ENCODE peak calls at places on chromosomes 11 and 22, in seven cellular contexts. One of them, this sample, is unnamed.
A peak's percentile ranks its signal among the peaks of the same experiment; 100 is the strongest.

GRCh38 chr11:10844816-10845215 is 13.0 kb downstream of the ZBED5 start:
- DNase-seq in tibial artery: no peak
- DNase-seq in neural progenitor cell: no peak
- DNase-seq in MM.1S: no peak
- DNase-seq in body of pancreas: no peak
- DNase-seq in MCF 10A: no peak
- DNase-seq in cardiac fibroblast: no peak
- DNase-seq in this sample: no peak

GRCh38 chr11:23311986-23312940 is 452.0 kb upstream of the CCDC179 start:
- DNase-seq in tibial artery: no peak
- DNase-seq in MM.1S: no peak
- DNase-seq in body of pancreas: no peak
- DNase-seq in neural progenitor cell: peak; percentile 3
- DNase-seq in MCF 10A: no peak
- DNase-seq in cardiac fibroblast: peak; percentile 38
- DNase-seq in this sample: no peak

GRCh38 chr11:112655386-112655785 is 305.8 kb upstream of the NCAM1 start:
- DNase-seq in tibial artery: peak; percentile 80
- DNase-seq in neural progenitor cell: no peak
- DNase-seq in MCF 10A: peak; percentile 30
- DNase-seq in MM.1S: no peak
- DNase-seq in body of pancreas: peak; percentile 61
- DNase-seq in cardiac fibroblast: peak; percentile 65
- DNase-seq in this sample: no peak

GRCh38 chr11:14380125-14380936 is 21.3 kb upstream of the RRAS2 start:
- DNase-seq in tibial artery: no peak
- DNase-seq in cardiac fibroblast: no peak
- DNase-seq in MM.1S: no peak
- DNase-seq in MCF 10A: no peak
- DNase-seq in body of pancreas: no peak
- DNase-seq in neural progenitor cell: no peak
- DNase-seq in this sample: no peak

GRCh38 chr11:66547662-66548009 is 933 bp downstream of the ACTN3 start:
- DNase-seq in body of pancreas: no peak
- DNase-seq in MM.1S: no peak
- DNase-seq in cardiac fibroblast: no peak
- DNase-seq in MCF 10A: no peak
- DNase-seq in neural progenitor cell: peak; percentile 88
- DNase-seq in tibial artery: no peak
- DNase-seq in this sample: peak; percentile 62

GRCh38 chr22:50697667-50698506 is 25.3 kb downstream of the SHANK3 start:
- DNase-seq in tibial artery: no peak
- DNase-seq in MCF 10A: no peak
- DNase-seq in body of pancreas: no peak
- DNase-seq in neural progenitor cell: no peak
- DNase-seq in MM.1S: no peak
- DNase-seq in cardiac fibroblast: no peak
- DNase-seq in this sample: no peak

GRCh38 chr11:11179239-11179638 is 173.8 kb downstream of the CSNK2A3 start:
- DNase-seq in tibial artery: no peak
- DNase-seq in body of pancreas: no peak
- DNase-seq in neural progenitor cell: no peak
- DNase-seq in cardiac fibroblast: peak; percentile 56
- DNase-seq in MCF 10A: peak; percentile 42
- DNase-seq in MM.1S: no peak
- DNase-seq in this sample: no peak

GRCh38 chr22:24159650-24160049 is 21.6 kb upstream of the SUSD2 start:
- DNase-seq in neural progenitor cell: no peak
- DNase-seq in body of pancreas: no peak
- DNase-seq in MCF 10A: no peak
- DNase-seq in MM.1S: no peak
- DNase-seq in tibial artery: no peak
- DNase-seq in cardiac fibroblast: no peak
- DNase-seq in this sample: no peak

GRCh38 chr22:23249506-23250423 is 69.5 kb downstream of the BCR start:
- DNase-seq in cardiac fibroblast: no peak
- DNase-seq in MCF 10A: no peak
- DNase-seq in tibial artery: no peak
- DNase-seq in MM.1S: no peak
- DNase-seq in neural progenitor cell: no peak
- DNase-seq in body of pancreas: no peak
- DNase-seq in this sample: no peak

GRCh38 chr11:41446107-41446506 is 13.3 kb downstream of the LRRC4C start:
- DNase-seq in MCF 10A: no peak
- DNase-seq in tibial artery: no peak
- DNase-seq in cardiac fibroblast: peak; percentile 41
- DNase-seq in neural progenitor cell: no peak
- DNase-seq in body of pancreas: no peak
- DNase-seq in MM.1S: no peak
- DNase-seq in this sample: no peak

GRCh38 chr22:49948958-49949913 is 11.3 kb upstream of the PIM3 start:
- DNase-seq in tibial artery: no peak
- DNase-seq in MM.1S: no peak
- DNase-seq in neural progenitor cell: no peak
- DNase-seq in cardiac fibroblast: no peak
- DNase-seq in MCF 10A: peak; percentile 93
- DNase-seq in body of pancreas: peak; percentile 98
- DNase-seq in this sample: no peak

GRCh38 chr11:100340416-100341323 is 346.4 kb upstream of the ARHGAP42 start:
- DNase-seq in tibial artery: no peak
- DNase-seq in body of pancreas: peak; percentile 7
- DNase-seq in MCF 10A: no peak
- DNase-seq in cardiac fibroblast: no peak
- DNase-seq in MM.1S: no peak
- DNase-seq in neural progenitor cell: no peak
- DNase-seq in this sample: no peak

GRCh38 chr11:46693597-46694012 is 6.8 kb downstream of the ARHGAP1 start:
- DNase-seq in body of pancreas: no peak
- DNase-seq in cardiac fibroblast: peak; percentile 55
- DNase-seq in MCF 10A: no peak
- DNase-seq in neural progenitor cell: no peak
- DNase-seq in tibial artery: peak; percentile 81
- DNase-seq in MM.1S: no peak
- DNase-seq in this sample: no peak

GRCh38 chr22:40326905-40327735 is 19.2 kb upstream of the ADSL start:
- DNase-seq in neural progenitor cell: peak; percentile 26
- DNase-seq in body of pancreas: no peak
- DNase-seq in MM.1S: no peak
- DNase-seq in cardiac fibroblast: peak; percentile 49
- DNase-seq in tibial artery: no peak
- DNase-seq in MCF 10A: no peak
- DNase-seq in this sample: no peak

DNA sequence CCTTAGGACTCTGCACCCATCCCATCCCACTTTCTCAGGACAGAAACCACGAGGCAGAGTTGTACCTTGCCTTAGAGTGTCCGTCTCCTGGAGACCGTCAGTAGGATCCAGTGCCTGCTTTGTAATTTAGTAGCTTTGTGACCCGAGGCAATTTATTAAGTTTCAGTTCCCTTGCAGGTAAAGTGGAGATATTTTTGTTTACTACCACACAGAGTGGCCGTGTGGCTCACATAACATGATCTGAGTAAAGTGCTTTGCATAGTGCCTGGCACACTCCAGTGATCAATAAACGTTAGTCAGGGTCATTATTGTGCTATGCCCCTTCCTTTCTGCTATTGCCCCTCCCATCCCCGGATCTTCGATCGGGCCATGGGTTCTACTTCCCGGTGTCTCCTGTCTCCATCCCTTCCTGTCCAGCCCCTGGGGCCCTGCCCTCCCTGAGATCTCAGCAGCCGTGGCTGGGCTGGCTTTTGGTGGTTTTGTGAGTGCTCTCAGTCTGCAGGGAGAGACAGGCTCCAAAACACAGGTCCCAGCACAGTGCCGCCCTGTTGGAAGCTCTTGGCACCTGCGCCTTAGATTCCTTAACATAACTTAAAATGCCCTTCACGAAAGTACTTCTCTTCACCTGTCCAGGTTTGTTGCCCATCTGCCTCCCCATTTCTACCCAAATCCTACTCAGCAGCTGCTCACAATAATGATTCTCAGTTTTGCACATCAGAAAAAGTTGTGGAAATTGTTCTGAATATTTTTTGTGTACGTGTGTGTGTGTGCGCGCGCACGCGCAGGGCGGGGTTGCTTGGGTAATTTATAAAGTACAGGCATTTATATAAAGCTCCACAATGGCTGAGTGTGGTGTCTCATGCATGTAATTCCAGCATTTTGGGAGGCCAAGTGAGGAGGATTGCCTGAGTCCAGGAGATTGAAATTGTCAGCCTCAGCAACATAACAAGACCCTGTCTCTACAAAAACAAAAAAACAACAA is 753.7 kb downstream of the NTM start:
- DNase-seq in neural progenitor cell: no peak
- DNase-seq in MM.1S: peak; percentile 52
- DNase-seq in body of pancreas: no peak
- DNase-seq in tibial artery: no peak
- DNase-seq in MCF 10A: no peak
- DNase-seq in cardiac fibroblast: no peak
- DNase-seq in this sample: no peak
- TF ChIP-seq CTCF in neural progenitor cell: peak; percentile 34
- TF ChIP-seq CTCF in MM.1S: peak; percentile 50
- TF ChIP-seq CTCF in body of pancreas: no peak
- TF ChIP-seq CTCF in tibial artery: no peak
- TF ChIP-seq CTCF in MCF 10A: no peak
- TF ChIP-seq CTCF in cardiac fibroblast: peak; percentile 13
- TF ChIP-seq CTCF in this sample: no peak

DNA sequence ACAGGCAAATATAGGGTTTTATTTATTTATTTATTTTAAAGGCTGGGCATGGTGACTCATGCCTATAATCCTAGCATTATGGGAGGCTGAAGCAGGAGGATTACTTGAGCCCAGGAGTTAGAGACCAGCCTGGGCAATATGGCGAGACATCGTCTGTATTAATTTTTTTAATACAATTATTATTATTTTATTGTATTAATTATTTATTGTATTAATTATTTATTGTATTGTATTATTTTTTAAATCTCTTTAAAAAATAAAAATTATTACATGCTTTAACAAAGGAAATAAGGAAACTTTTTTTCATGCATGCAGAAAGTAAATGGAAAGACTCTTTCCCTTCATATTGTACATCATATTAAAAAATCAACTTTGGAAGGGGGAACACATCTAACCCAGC is 3.5 kb downstream of the SCN3B start:
- DNase-seq in MCF 10A: no peak
- DNase-seq in neural progenitor cell: no peak
- DNase-seq in MM.1S: no peak
- DNase-seq in tibial artery: no peak
- DNase-seq in cardiac fibroblast: no peak
- DNase-seq in body of pancreas: no peak
- DNase-seq in this sample: no peak
- TF ChIP-seq CTCF in MCF 10A: no peak
- TF ChIP-seq CTCF in neural progenitor cell: no peak
- TF ChIP-seq CTCF in MM.1S: no peak
- TF ChIP-seq CTCF in tibial artery: no peak
- TF ChIP-seq CTCF in cardiac fibroblast: no peak
- TF ChIP-seq CTCF in body of pancreas: no peak
- TF ChIP-seq CTCF in this sample: no peak

GRCh38 chr22:45908961-45909360 is 68.0 kb downstream of the WNT7B start:
- DNase-seq in body of pancreas: no peak
- DNase-seq in cardiac fibroblast: no peak
- DNase-seq in MCF 10A: no peak
- DNase-seq in MM.1S: no peak
- DNase-seq in neural progenitor cell: peak; percentile 33
- DNase-seq in tibial artery: no peak
- DNase-seq in this sample: no peak

GRCh38 chr22:45906946-45907345 is 70.0 kb downstream of the WNT7B start:
- DNase-seq in MM.1S: no peak
- DNase-seq in neural progenitor cell: no peak
- DNase-seq in cardiac fibroblast: no peak
- DNase-seq in tibial artery: no peak
- DNase-seq in MCF 10A: no peak
- DNase-seq in body of pancreas: no peak
- DNase-seq in this sample: no peak

GRCh38 chr22:45905924-45906865 is 70.8 kb downstream of the WNT7B start:
- DNase-seq in body of pancreas: peak; percentile 41
- DNase-seq in MM.1S: no peak
- DNase-seq in cardiac fibroblast: peak; percentile 64
- DNase-seq in neural progenitor cell: peak; percentile 67
- DNase-seq in MCF 10A: no peak
- DNase-seq in tibial artery: peak; percentile 74
- DNase-seq in this sample: peak; percentile 28

GRCh38 chr22:45907378-45907777 is 69.6 kb downstream of the WNT7B start:
- DNase-seq in MCF 10A: no peak
- DNase-seq in cardiac fibroblast: no peak
- DNase-seq in tibial artery: no peak
- DNase-seq in body of pancreas: no peak
- DNase-seq in MM.1S: no peak
- DNase-seq in neural progenitor cell: no peak
- DNase-seq in this sample: no peak

DNA sequence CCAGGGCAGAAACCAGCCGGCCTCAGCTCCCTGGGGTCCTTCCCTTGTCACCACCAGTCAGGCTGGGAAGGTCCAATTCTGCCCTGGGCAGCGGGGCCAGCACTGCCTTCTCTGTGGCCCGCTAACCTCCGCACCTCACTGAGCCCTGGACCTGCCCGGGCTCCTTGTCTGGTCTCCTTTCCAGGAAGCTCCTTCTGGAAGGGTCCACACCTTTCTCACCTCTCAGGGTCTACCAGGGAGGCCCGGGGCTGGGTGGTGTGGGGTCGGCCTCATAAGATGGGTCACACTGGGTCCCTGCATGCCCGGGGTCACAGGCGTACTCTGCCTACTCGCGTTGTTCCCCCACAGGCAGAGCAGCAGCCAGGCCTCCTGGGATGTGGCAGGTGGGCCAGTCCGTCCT is 69.0 kb downstream of the WNT7B start:
- DNase-seq in cardiac fibroblast: no peak
- DNase-seq in body of pancreas: no peak
- DNase-seq in tibial artery: no peak
- DNase-seq in neural progenitor cell: no peak
- DNase-seq in MM.1S: no peak
- DNase-seq in MCF 10A: no peak
- DNase-seq in this sample: no peak
- TF ChIP-seq CTCF in cardiac fibroblast: no peak
- TF ChIP-seq CTCF in body of pancreas: no peak
- TF ChIP-seq CTCF in tibial artery: no peak
- TF ChIP-seq CTCF in neural progenitor cell: no peak
- TF ChIP-seq CTCF in MM.1S: no peak
- TF ChIP-seq CTCF in MCF 10A: no peak
- TF ChIP-seq CTCF in this sample: no peak

GRCh38 chr22:26672060-26672471 is 14.7 kb downstream of the MIAT start:
- DNase-seq in MCF 10A: no peak
- DNase-seq in neural progenitor cell: no peak
- DNase-seq in tibial artery: no peak
- DNase-seq in body of pancreas: no peak
- DNase-seq in cardiac fibroblast: no peak
- DNase-seq in MM.1S: no peak
- DNase-seq in this sample: no peak

GRCh38 chr22:26671317-26672059 is 14.1 kb downstream of the MIAT start:
- DNase-seq in neural progenitor cell: no peak
- DNase-seq in MM.1S: no peak
- DNase-seq in body of pancreas: peak; percentile 35
- DNase-seq in cardiac fibroblast: no peak
- DNase-seq in tibial artery: peak; percentile 78
- DNase-seq in MCF 10A: peak; percentile 45
- DNase-seq in this sample: no peak

GRCh38 chr22:26667140-26667539 is 9.8 kb downstream of the MIAT start:
- DNase-seq in MCF 10A: no peak
- DNase-seq in MM.1S: no peak
- DNase-seq in neural progenitor cell: no peak
- DNase-seq in body of pancreas: no peak
- DNase-seq in tibial artery: no peak
- DNase-seq in cardiac fibroblast: no peak
- DNase-seq in this sample: no peak

GRCh38 chr22:26670459-26670858 is 13.1 kb downstream of the MIAT start:
- DNase-seq in MM.1S: no peak
- DNase-seq in MCF 10A: no peak
- DNase-seq in body of pancreas: no peak
- DNase-seq in tibial artery: no peak
- DNase-seq in cardiac fibroblast: no peak
- DNase-seq in neural progenitor cell: no peak
- DNase-seq in this sample: no peak

GRCh38 chr22:26669060-26669481 is 11.7 kb downstream of the MIAT start:
- DNase-seq in MM.1S: no peak
- DNase-seq in cardiac fibroblast: peak; percentile 51
- DNase-seq in neural progenitor cell: peak; percentile 47
- DNase-seq in tibial artery: no peak
- DNase-seq in MCF 10A: peak; percentile 54
- DNase-seq in body of pancreas: peak; percentile 91
- DNase-seq in this sample: peak; percentile 45
- TF ChIP-seq CTCF in MM.1S: peak; percentile 4
- TF ChIP-seq CTCF in cardiac fibroblast: peak; percentile 52
- TF ChIP-seq CTCF in neural progenitor cell: peak; percentile 45
- TF ChIP-seq CTCF in tibial artery: no peak
- TF ChIP-seq CTCF in MCF 10A: peak; percentile 41
- TF ChIP-seq CTCF in body of pancreas: peak; percentile 36
- TF ChIP-seq CTCF in this sample: peak; percentile 46

This sample was measured in nephron progenitor cell.